ENCODE peak calls at places on chromosomes 4 and X, in seven cellular contexts. W, Y, V, Q, P, D and F are unnamed samples.

GRCh38 chrX:141760761-141761160 is 62.2 kb upstream of the SPANXD start:
- DNase-seq in W (no peak), Y (peak), V (no peak), D (no peak), P (no peak), Q (no peak), F (no peak)

GRCh38 chr4:10153161-10153560 is 36.6 kb upstream of the WDR1 start:
- DNase-seq in Q (no peak), W (no peak), V (no peak), Y (no peak), P (no peak), D (no peak), F (no peak)

GRCh38 chrX:63761639-63762038 is 23.4 kb downstream of the ARHGEF9 start:
- DNase-seq in V (peak), W (no peak), Y (peak), D (no peak), Q (no peak), P (no peak), F (no peak)

GRCh38 chr4:184096561-184097239 is 121.0 kb downstream of the ENPP6 start:
- DNase-seq in Y (no peak), Q (no peak), V (no peak), W (no peak), P (no peak), D (no peak), F (peak)

GRCh38 chrX:16511776-16512400 is 138.1 kb upstream of the S100G start:
- DNase-seq in Q (peak), Y (peak), W (no peak), V (no peak), D (no peak), P (no peak), F (no peak)

GRCh38 chrX:124392794-124393193 is 46.4 kb downstream of the SH2D1A start:
- DNase-seq in D (no peak), W (no peak), Y (no peak), Q (no peak), P (no peak), V (no peak), F (no peak)

GRCh38 chr4:51894246-51894645 is 51.3 kb downstream of the DCUN1D4 start:
- DNase-seq in Y (peak), W (no peak), P (no peak), D (no peak), Q (peak), V (no peak), F (peak)

GRCh38 chr4:8859550-8860095 is 12.0 kb downstream of the HMX1 start:
- DNase-seq in D (no peak), P (no peak), W (no peak), V (no peak), Y (no peak), Q (no peak), F (no peak)

GRCh38 chr4:2536193-2537010 is at the start of gene FAM193A:
- DNase-seq in Y (peak), V (peak), P (peak), D (peak), W (peak), Q (peak), F (peak)